ENCODE peak calls at places on chromosomes 1 and 21, in six cellular contexts. F, T, U, H, E and X are unnamed samples.

GRCh38 chr1:101938681-101939080 is 58.0 kb downstream of the OLFM3 start:
- DNase-seq in F (no peak), E (no peak), T (no peak), H (no peak), U (no peak), X (no peak)

GRCh38 chr1:41492341-41492848 is 7.9 kb upstream of the EDN2 start:
- DNase-seq in H (no peak), F (no peak), E (no peak), U (peak; percentile 77), T (no peak), X (no peak)

GRCh38 chr1:24828887-24829192 is 83.6 kb downstream of the CLIC4 start:
- DNase-seq in E (no peak), F (no peak), T (no peak), U (no peak), H (no peak), X (no peak)

GRCh38 chr1:36382669-36383068 is 3.1 kb downstream of the STK40 start:
- DNase-seq in H (no peak), U (no peak), E (no peak), F (no peak), T (no peak), X (no peak)

GRCh38 chr1:193614817-193615216 is 428.4 kb upstream of the B3GALT2 start:
- DNase-seq in E (peak; percentile 2), H (peak; percentile 7), U (no peak), F (no peak), T (no peak), X (no peak)

GRCh38 chr1:155940531-155940992 is 876 bp upstream of the RXFP4 start:
- DNase-seq in F (no peak), U (no peak), T (no peak), H (no peak), E (no peak), X (no peak)

GRCh38 chr1:88983791-88984552 is 8.5 kb downstream of the KYAT3 start:
- DNase-seq in T (no peak), E (no peak), U (peak; percentile 47), F (no peak), H (peak; percentile 36), X (no peak)

GRCh38 chr1:85135456-85135798 is 65.4 kb downstream of the SYDE2 start:
- DNase-seq in T (no peak), F (no peak), H (no peak), U (no peak), E (no peak), X (no peak)

GRCh38 chr21:42763578-42764442 is 110.4 kb downstream of the PDE9A start:
- DNase-seq in F (no peak), H (no peak), T (no peak), E (no peak), U (peak; percentile 34), X (no peak)

GRCh38 chr1:6545276-6545934 is 8.9 kb downstream of the NOL9 start:
- DNase-seq in H (no peak), T (no peak), U (no peak), E (no peak), F (no peak), X (no peak)

GRCh38 chr1:108569097-108569728 is 9.3 kb downstream of the EEIG2 start:
- DNase-seq in H (no peak), E (no peak), U (no peak), T (no peak), F (no peak), X (no peak)

GRCh38 chr1:236142358-236143103 is at the start of gene GPR137B:
- DNase-seq in H (peak; percentile 66), E (no peak), F (no peak), U (peak; percentile 27), T (no peak), X (no peak)

GRCh38 chr1:30745834-30746208 is 11.8 kb downstream of the LAPTM5 start:
- DNase-seq in F (no peak), U (no peak), H (no peak), E (no peak), T (no peak), X (no peak)

GRCh38 chr1:109786531-109787021 is 22.9 kb upstream of the EPS8L3 start:
- DNase-seq in E (no peak), T (peak; percentile 59), U (no peak), F (no peak), H (peak; percentile 67), X (peak; percentile 55)

GRCh38 chr1:84754376-84754672 is 64.1 kb upstream of the SSX2IP start:
- DNase-seq in H (no peak), U (no peak), E (no peak), T (no peak), F (no peak), X (no peak)

GRCh38 chr1:30883389-30884172 is 25.0 kb downstream of the SDC3 start:
- DNase-seq in U (no peak), H (no peak), F (no peak), E (no peak), T (no peak), X (no peak)

GRCh38 chr1:245169391-245169790 is 14.6 kb downstream of the KIF26B start:
- DNase-seq in T (no peak), F (no peak), H (no peak), U (no peak), E (no peak), X (no peak)

GRCh38 chr1:112790920-112791722 is 76.0 kb upstream of the PPM1J start:
- DNase-seq in T (no peak), H (no peak), F (peak; percentile 82), U (peak; percentile 63), E (no peak), X (no peak)

GRCh38 chr1:209202826-209203439 is 380.6 kb upstream of the CAMK1G start:
- DNase-seq in H (peak; percentile 43), F (no peak), T (no peak), E (no peak), U (peak; percentile 67), X (no peak)

GRCh38 chr1:51699376-51699775 is 82.5 kb downstream of the OSBPL9 start:
- DNase-seq in U (no peak), E (no peak), T (no peak), F (no peak), H (no peak), X (no peak)

GRCh38 chr1:183568176-183569041 is 21.9 kb downstream of the NCF2 start:
- DNase-seq in U (no peak), H (no peak), T (peak; percentile 74), E (no peak), F (no peak), X (no peak)

GRCh38 chr1:203867816-203868215 is 6.4 kb downstream of the SNRPE start:
- DNase-seq in F (no peak), T (no peak), E (no peak), H (no peak), U (no peak), X (no peak)

GRCh38 chr1:150970818-150971582 is 3.6 kb downstream of the CERS2 start:
- DNase-seq in T (peak; percentile 93), U (peak; percentile 55), F (no peak), E (no peak), H (no peak), X (peak; percentile 91)

GRCh38 chr1:187044393-187044792 is 215.6 kb downstream of the PLA2G4A start:
- DNase-seq in H (no peak), T (no peak), E (no peak), U (no peak), F (no peak), X (no peak)

GRCh38 chr1:234355782-234356510 is 17.3 kb upstream of the COA6 start:
- DNase-seq in F (no peak), H (no peak), E (no peak), T (no peak), U (no peak), X (no peak)

GRCh38 chr1:234362558-234362957 is 10.7 kb upstream of the COA6 start:
- DNase-seq in E (no peak), H (no peak), U (no peak), T (no peak), F (no peak), X (no peak)

GRCh38 chr1:234361102-234361603 is 12.1 kb upstream of the COA6 start:
- DNase-seq in T (no peak), E (no peak), F (no peak), U (peak; percentile 76), H (no peak), X (no peak)

DNA sequence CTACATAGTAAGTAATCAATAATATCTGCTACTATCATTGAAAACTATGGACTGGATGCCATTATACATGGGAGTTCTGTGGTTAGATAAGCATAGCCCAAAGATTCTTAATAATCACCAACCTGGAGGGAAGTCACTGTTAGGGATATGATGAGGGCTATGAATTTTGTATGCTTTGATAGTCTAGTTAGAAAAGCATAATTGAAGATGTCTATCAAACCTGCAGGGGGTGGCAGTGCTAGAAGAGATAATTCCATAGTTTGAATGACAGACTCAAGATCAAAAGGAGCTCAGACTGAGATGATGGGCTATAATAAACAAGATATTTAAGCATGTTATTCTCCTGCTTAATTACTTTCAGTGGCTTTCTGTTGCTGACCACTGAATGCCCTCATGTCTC is 15.4 kb upstream of the COA6 start:
- DNase-seq in T (no peak), U (no peak), H (no peak), E (no peak), F (no peak), X (no peak)
- TF ChIP-seq EP300 in T (no peak), U (no peak), H (no peak), E (no peak), F (no peak), X (no peak)

GRCh38 chr21:43984905-43985689 is 27.0 kb upstream of the TRAPPC10 start:
- DNase-seq in H (no peak), F (no peak), E (no peak), T (no peak), U (no peak), X (no peak)

GRCh38 chr21:43985690-43986251 is 26.3 kb upstream of the TRAPPC10 start:
- DNase-seq in H (no peak), T (no peak), F (no peak), E (no peak), U (peak; percentile 21), X (no peak)

GRCh38 chr21:43983390-43983789 is 28.7 kb upstream of the TRAPPC10 start:
- DNase-seq in T (no peak), H (no peak), F (no peak), U (no peak), E (no peak), X (no peak)

GRCh38 chr21:43982489-43983078 is 29.5 kb upstream of the TRAPPC10 start:
- DNase-seq in E (no peak), U (no peak), F (no peak), T (no peak), H (no peak), X (no peak)

GRCh38 chr21:43983860-43984420 is 28.2 kb upstream of the TRAPPC10 start:
- DNase-seq in H (no peak), E (no peak), T (no peak), U (no peak), F (no peak), X (no peak)
- TF ChIP-seq POLR2A in H (no peak), E (no peak), T (no peak), U (no peak), F (no peak), X (no peak)

GRCh38 chr1:93629101-93630059 is 52.3 kb downstream of the BCAR3 start:
- DNase-seq in E (peak; percentile 28), T (no peak), U (peak; percentile 71), H (peak; percentile 43), F (no peak), X (no peak)
- TF ChIP-seq EP300 in E (no peak), T (no peak), U (no peak), H (no peak), F (no peak), X (no peak)

DNA sequence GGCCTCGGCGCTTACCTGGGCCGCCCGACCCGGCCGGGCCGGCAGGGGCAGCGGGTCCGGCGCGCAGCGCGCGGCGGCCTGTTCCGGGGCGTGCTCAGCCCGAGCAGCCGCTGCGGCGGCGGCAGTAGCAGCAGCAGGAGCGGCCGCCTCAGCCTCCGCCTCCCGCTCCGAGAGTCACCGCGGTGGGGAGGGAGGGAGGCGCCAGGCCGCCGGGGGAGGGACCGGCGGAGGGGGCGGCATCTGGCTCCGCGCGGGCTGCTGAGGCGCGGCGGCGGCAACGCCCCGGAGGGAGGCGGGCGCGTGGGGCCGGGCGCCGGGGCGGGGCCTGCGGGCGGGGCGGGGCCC is at the start of gene CTNNBIP1:
- DNase-seq in E (no peak), U (no peak), T (no peak), H (peak; percentile 62), F (no peak), X (no peak)
- TF ChIP-seq POLR2A in E (peak; percentile 82), U (no peak), T (no peak), H (peak; percentile 44), F (no peak), X (peak; percentile 50)